ENCODE peak calls at places on chromosomes 4 and X, in four cellular contexts. R, I, H and W are unnamed samples.

GRCh38 chr4:173525118-173526033 is 4.7 kb downstream of the HAND2 start:
- DNase-seq in I (no peak), H (no peak), R (no peak), W (no peak)

GRCh38 chr4:159029481-159029880 is 73.4 kb upstream of the RAPGEF2 start:
- DNase-seq in H (no peak), R (no peak), I (no peak), W (no peak)

GRCh38 chr4:78369691-78370090 is 181.9 kb upstream of the ANXA3 start:
- DNase-seq in H (no peak), I (no peak), R (no peak), W (no peak)

GRCh38 chrX:150062292-150063137 is 124.2 kb upstream of the EOLA2 start:
- DNase-seq in H (peak), I (no peak), R (no peak), W (no peak)

GRCh38 chr4:20615492-20616136 is 84.6 kb upstream of the PACRGL start:
- DNase-seq in R (no peak), I (no peak), H (no peak), W (no peak)

GRCh38 chr4:127209580-127210095 is 423.1 kb upstream of the INTU start:
- DNase-seq in H (no peak), I (no peak), R (no peak), W (no peak)

GRCh38 chr4:166003811-166004210 is 130.8 kb downstream of the TLL1 start:
- DNase-seq in H (no peak), I (no peak), R (no peak), W (no peak)

GRCh38 chrX:34893741-34894140 is 48.9 kb upstream of the FAM47B start:
- DNase-seq in H (no peak), R (no peak), I (no peak), W (no peak)

GRCh38 chrX:41090568-41091238 is 5.5 kb downstream of the USP9X start:
- DNase-seq in R (no peak), I (no peak), H (no peak), W (no peak)

GRCh38 chrX:43973249-43973672 is at the start of gene NDP:
- DNase-seq in H (peak), R (no peak), I (no peak), W (peak)

GRCh38 chrX:13009256-13009655 is 34.3 kb downstream of the TMSB4X start:
- DNase-seq in R (no peak), H (no peak), I (no peak), W (no peak)

GRCh38 chr4:189981970-189982369 is 41.3 kb downstream of the FRG1 start:
- DNase-seq in R (no peak), I (no peak), H (no peak), W (no peak)

GRCh38 chr4:1029536-1029935 is 18.1 kb downstream of the FGFRL1 start:
- DNase-seq in I (peak), R (no peak), H (no peak), W (no peak)

GRCh38 chrX:21645437-21646220 is 12.5 kb downstream of the KLHL34 start:
- DNase-seq in I (no peak), R (no peak), H (no peak), W (peak)

GRCh38 chr4:76301775-76302162 is 4.8 kb upstream of the STBD1 start:
- DNase-seq in I (no peak), R (no peak), H (no peak), W (no peak)

GRCh38 chr4:110510955-110511544 is 35.1 kb downstream of the ENPEP start:
- DNase-seq in I (no peak), R (no peak), H (peak), W (peak)

GRCh38 chrX:78652971-78653822 is 5.9 kb downstream of the RTL3 start:
- DNase-seq in H (no peak), R (no peak), I (no peak), W (no peak)

GRCh38 chrX:116204947-116205346 is 34.4 kb downstream of the AGTR2 start:
- DNase-seq in R (no peak), I (no peak), H (peak), W (peak)

GRCh38 chr4:23956601-23957364 is 66.9 kb upstream of the PPARGC1A start:
- DNase-seq in R (no peak), I (no peak), H (no peak), W (no peak)

GRCh38 chr4:80361329-80361900 is 25.9 kb downstream of the CFAP299 start:
- DNase-seq in I (no peak), H (peak), R (no peak), W (peak)

GRCh38 chr4:68368566-68369473 is 18.9 kb upstream of the YTHDC1 start:
- DNase-seq in I (no peak), R (no peak), H (no peak), W (no peak)